ENCODE peak calls at places on chromosomes 16 and 17, in four cellular contexts. C is progenitor cell of endocrine pancreas, U is GM20000, L is NCI-H1436. K is an unnamed sample.

GRCh38 chr17:3762922-3763776 is 37.8 kb downstream of the ITGAE start:
- DNase-seq in U (peak), C (no peak), L (no peak), K (no peak)

GRCh38 chr16:53913082-53913870 is 209.3 kb downstream of the FTO start:
- DNase-seq in C (no peak), L (no peak), U (no peak), K (peak)

GRCh38 chr17:70130274-70130673 is 39.1 kb upstream of the KCNJ2 start:
- DNase-seq in L (no peak), U (no peak), C (no peak), K (no peak)

GRCh38 chr16:31200821-31201510 is 1.6 kb downstream of the PYCARD start:
- DNase-seq in L (no peak), U (no peak), C (no peak), K (peak)

GRCh38 chr16:4461250-4462085 is 13.0 kb downstream of the NMRAL1 start:
- DNase-seq in L (no peak), U (no peak), C (no peak), K (peak)

GRCh38 chr16:55283776-55284717 is 40.0 kb upstream of the IRX6 start:
- DNase-seq in U (no peak), L (no peak), C (no peak), K (no peak)

GRCh38 chr17:74012465-74012864 is 191.0 kb upstream of the RPL38 start:
- DNase-seq in C (no peak), U (no peak), L (no peak), K (no peak)

GRCh38 chr17:1252203-1252608 is 18.0 kb upstream of the BHLHA9 start:
- DNase-seq in U (no peak), C (no peak), L (peak), K (no peak)

GRCh38 chr17:82791532-82791931 is 39.7 kb downstream of the TBCD start:
- DNase-seq in L (no peak), U (no peak), C (no peak), K (peak)